ENCODE peak calls at places on chromosomes 1 and 21, in five cellular contexts. G is CD8-positive, alpha-beta memory T cell; P is HAP-1; X is tibial artery; L is AG09309. O is an unnamed sample.
A peak's percentile ranks its signal among the peaks of the same experiment; 100 is the strongest.

GRCh38 chr1:150087415-150087814 is 19.8 kb downstream of the VPS45 start:
- DNase-seq in L (no peak), G (no peak), X (no peak), P (no peak), O (no peak)

GRCh38 chr1:67339623-67340343 is 32.1 kb downstream of the IL12RB2 start:
- DNase-seq in G (no peak), L (peak; percentile 33), P (no peak), X (no peak), O (no peak)

GRCh38 chr1:83583351-83584014 is 415.4 kb downstream of the TTLL7 start:
- DNase-seq in G (no peak), X (no peak), P (no peak), L (no peak), O (no peak)

GRCh38 chr1:77605246-77606026 is 77.0 kb downstream of the ZZZ3 start:
- DNase-seq in L (peak; percentile 10), G (no peak), P (no peak), X (peak; percentile 81), O (peak; percentile 10)

GRCh38 chr1:164664127-164664526 is 105.1 kb downstream of the PBX1 start:
- DNase-seq in G (no peak), L (no peak), X (no peak), P (no peak), O (no peak)

GRCh38 chr1:209839875-209840491 is 12.2 kb downstream of the UTP25 start:
- DNase-seq in X (no peak), G (no peak), L (peak; percentile 76), P (no peak), O (no peak)

GRCh38 chr1:70583522-70583921 is 172.5 kb downstream of the CTH start:
- DNase-seq in G (no peak), P (no peak), X (no peak), L (no peak), O (no peak)

GRCh38 chr1:109527098-109527811 is 12.4 kb upstream of the GPR61 start:
- DNase-seq in G (no peak), X (no peak), P (no peak), L (no peak), O (no peak)

GRCh38 chr1:151003175-151003574 is 3.5 kb downstream of the MINDY1 start:
- DNase-seq in X (no peak), P (no peak), G (no peak), L (no peak), O (no peak)

GRCh38 chr1:29379438-29380073 is 143.2 kb downstream of the PTPRU start:
- DNase-seq in P (peak; percentile 44), X (no peak), L (no peak), G (no peak), O (peak; percentile 41)

GRCh38 chr1:106637566-106637965 is 418.9 kb upstream of the PRMT6 start:
- DNase-seq in G (no peak), X (no peak), P (no peak), L (no peak), O (no peak)

GRCh38 chr1:1942753-1943656 is 23.9 kb upstream of the TMEM52 start:
- DNase-seq in G (no peak), P (no peak), L (no peak), X (no peak), O (no peak)

DNA sequence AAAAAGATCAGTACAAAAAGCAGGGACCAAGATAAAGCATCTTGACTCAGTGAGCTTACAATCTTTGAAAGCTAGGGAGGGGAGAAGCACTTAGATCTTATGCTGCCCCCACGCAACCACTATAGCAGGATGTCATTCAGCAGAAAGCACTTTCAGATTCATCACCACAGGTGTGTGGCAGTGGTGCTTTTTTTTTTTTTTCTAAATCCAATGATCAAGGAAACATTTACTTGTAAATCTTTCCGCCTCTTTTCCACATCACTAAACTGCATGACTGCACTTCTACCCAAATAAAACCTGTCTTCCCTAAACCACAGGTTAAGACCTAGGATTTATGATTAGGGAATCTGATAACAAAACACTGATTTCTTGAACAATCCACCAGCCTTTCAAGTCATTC is 154.8 kb downstream of the SLC45A1 start:
- DNase-seq in P (no peak), X (no peak), L (no peak), G (no peak), O (no peak)
- H3K4me3 ChIP-seq in P (no peak overlapping the region), X (no peak overlapping the region), L (no peak overlapping the region), G (no peak overlapping the region), O (no peak overlapping the region)

GRCh38 chr1:216221260-216221700 is 202.0 kb downstream of the USH2A start:
- DNase-seq in L (peak; percentile 31), G (no peak), P (peak; percentile 86), X (peak; percentile 24), O (peak; percentile 46)
- H3K4me3 ChIP-seq in L (peak overlapping the region; percentile 40), G (no peak overlapping the region), P (peak overlapping the region; percentile 30), X (peak overlapping the region; percentile 48), O (peak overlapping the region; percentile 47)

DNA sequence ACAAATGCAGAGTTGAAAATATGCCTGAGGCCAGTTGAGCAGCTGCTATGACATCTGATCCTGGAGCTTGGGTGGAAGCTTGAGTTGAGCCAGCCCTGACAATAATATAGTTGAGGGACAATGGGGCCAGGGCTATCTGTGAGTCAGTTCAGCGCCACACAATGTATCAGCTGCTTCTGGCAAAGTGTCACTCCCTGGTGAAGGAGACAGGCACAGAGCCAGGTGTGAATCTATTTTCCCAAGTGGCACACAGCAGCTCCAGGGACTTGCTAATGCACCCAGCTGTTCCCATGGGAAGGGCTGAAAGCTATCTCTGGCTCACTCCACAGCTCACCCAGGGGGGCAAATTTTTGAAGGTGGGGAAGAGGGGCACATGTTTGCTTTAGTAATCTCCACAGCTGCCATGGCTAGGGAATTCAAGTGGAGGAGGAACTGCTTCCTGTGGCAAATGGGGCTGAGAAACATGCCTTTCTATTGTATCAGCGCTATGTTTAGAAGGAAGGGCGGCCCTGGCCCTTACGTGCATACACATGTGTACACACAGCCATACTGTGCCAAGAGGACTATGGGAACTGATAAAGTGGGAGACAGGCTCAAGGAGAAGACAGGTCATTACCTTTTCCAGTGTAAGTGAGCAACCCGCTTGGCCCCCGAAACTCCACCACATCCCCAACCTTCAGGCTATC is 2.2 kb downstream of the CYB5R1 start:
- DNase-seq in G (no peak), L (no peak), P (no peak), X (no peak), O (no peak)
- H3K4me3 ChIP-seq in G (no peak overlapping the region), L (no peak overlapping the region), P (no peak overlapping the region), X (no peak overlapping the region), O (no peak overlapping the region)

DNA sequence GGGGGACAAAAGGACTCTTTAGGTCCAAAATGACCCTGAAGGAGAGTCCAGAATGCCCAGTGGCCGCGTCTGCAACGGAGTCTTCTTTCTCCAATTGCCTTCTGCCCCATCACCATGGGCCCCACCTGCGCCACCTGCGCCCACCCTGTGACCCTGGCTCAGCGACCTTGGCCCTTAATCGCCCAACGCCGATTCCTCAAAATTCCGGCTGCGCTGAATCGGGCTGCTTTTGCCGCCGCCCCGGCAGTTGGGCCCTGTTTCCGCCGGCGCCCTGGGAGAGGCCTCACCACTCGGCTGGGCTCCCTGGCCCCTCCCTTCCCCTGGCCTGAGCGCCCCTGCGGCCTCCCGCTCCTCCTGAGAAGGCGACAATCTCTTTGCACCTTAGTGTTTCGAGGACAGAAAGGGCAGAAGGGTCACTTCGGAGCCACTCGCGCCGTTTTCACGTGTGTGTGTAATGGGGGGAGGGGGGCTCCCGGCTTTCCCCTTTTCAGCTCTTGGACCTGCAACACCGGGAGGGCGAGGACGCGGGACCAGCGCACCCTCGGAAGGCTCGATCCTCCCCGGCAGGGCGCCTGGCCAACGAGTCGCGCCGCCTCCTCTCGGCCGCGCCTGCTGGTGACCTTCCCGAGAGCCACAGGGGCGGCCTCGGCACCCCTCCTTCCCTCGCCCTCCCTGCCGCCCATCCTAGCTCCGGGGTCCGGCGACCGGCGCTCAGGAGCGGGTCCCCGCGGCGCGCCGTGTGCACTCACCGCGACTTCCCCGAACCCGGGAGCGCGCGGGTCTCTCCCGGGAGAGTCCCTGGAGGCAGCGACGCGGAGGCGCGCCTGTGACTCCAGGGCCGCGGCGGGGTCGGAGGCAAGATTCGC is 522 bp upstream of the SIM2 start:
- DNase-seq in X (no peak), L (no peak), P (peak; percentile 28), G (no peak), O (no peak)
- H3K4me3 ChIP-seq in X (peak overlapping the region; percentile 41), L (no peak overlapping the region), P (peak overlapping the region; percentile 55), G (no peak overlapping the region), O (peak overlapping the region; percentile 72)

GRCh38 chr1:75984781-75985180 is 52.6 kb upstream of the ASB17 start:
- DNase-seq in P (no peak), L (no peak), G (no peak), X (no peak), O (no peak)
- H3K4me3 ChIP-seq in P (no peak overlapping the region), L (no peak overlapping the region), G (no peak overlapping the region), X (no peak overlapping the region), O (no peak overlapping the region)

DNA sequence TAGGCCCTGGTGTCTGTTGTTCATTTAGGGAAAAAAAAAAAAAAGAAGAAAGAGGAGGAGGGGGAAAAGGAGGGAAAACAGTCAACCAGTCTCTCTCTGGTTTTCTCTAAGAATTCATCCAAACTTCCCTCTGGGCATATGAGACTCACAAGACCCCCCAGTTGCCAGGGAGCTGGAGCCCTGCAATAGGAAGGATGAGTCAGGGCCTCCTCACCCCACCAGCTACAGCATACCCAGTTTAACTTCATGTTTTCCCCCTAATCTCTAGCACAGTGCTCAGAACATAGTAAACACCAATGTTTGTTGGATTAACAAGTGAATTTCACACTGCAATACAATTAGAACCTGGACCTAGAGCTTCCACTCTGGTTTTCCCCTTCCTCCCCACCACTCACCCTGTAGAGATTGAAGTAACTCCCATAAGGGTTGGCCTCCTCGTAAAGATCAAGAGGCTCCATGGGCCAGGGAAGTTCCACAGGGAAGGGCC is 7.8 kb downstream of the F11R start:
- DNase-seq in G (no peak), X (no peak), P (no peak), L (no peak), O (no peak)
- H3K4me3 ChIP-seq in G (peak overlapping the region; percentile 65), X (no peak overlapping the region), P (no peak overlapping the region), L (no peak overlapping the region), O (peak overlapping the region; percentile 30)

GRCh38 chr21:36429672-36430546 is 44.7 kb downstream of the CHAF1B start:
- DNase-seq in X (peak; percentile 89), P (no peak), L (peak; percentile 92), G (peak; percentile 42), O (no peak)
- H3K4me3 ChIP-seq in X (peak overlapping the region; percentile 28), P (no peak overlapping the region), L (peak overlapping the region; percentile 42), G (peak overlapping the region; percentile 48), O (no peak overlapping the region)

GRCh38 chr1:8880068-8880676 is 1.7 kb upstream of the ENO1 start:
- DNase-seq in P (peak; percentile 95), X (peak; percentile 86), L (peak; percentile 99), G (no peak), O (peak; percentile 73)
- H3K4me3 ChIP-seq in P (no peak overlapping the region), X (no peak overlapping the region), L (no peak overlapping the region), G (no peak overlapping the region), O (peak overlapping the region; percentile 95)

GRCh38 chr1:243623831-243624230 is 226.2 kb downstream of the AKT3 start:
- DNase-seq in L (no peak), X (no peak), G (no peak), P (no peak), O (no peak)
- H3K4me3 ChIP-seq in L (no peak overlapping the region), X (no peak overlapping the region), G (no peak overlapping the region), P (no peak overlapping the region), O (no peak overlapping the region)

O was measured in LNCaP clone FGC.